ENCODE peak calls at places on chromosomes 1 and 21, in seven cellular contexts. One of them, this sample, is unnamed. For H3K4me1, the result is how much of the 10 kb centered on the place peaks cover.

GRCh38 chr1:172356620-172357019 is 63.9 kb upstream of the C1orf105 start:
- DNase-seq in A549: peak
- DNase-seq in neural progenitor cell: no peak
- DNase-seq in IMR-90: peak
- DNase-seq in SJSA1: peak
- DNase-seq in colonic mucosa: peak
- DNase-seq in tibial artery: no peak
- DNase-seq in this sample: no peak

GRCh38 chr1:242056988-242057744 is 58.3 kb upstream of the MAP1LC3C start:
- DNase-seq in A549: no peak
- DNase-seq in neural progenitor cell: no peak
- DNase-seq in IMR-90: no peak
- DNase-seq in SJSA1: no peak
- DNase-seq in colonic mucosa: no peak
- DNase-seq in tibial artery: no peak
- DNase-seq in this sample: no peak

GRCh38 chr1:94522304-94522703 is 19.3 kb downstream of the F3 start:
- DNase-seq in A549: peak
- DNase-seq in neural progenitor cell: peak
- DNase-seq in IMR-90: peak
- DNase-seq in SJSA1: no peak
- DNase-seq in colonic mucosa: peak
- DNase-seq in tibial artery: no peak
- DNase-seq in this sample: no peak

GRCh38 chr1:205294175-205294913 is 27.2 kb downstream of the NUAK2 start:
- DNase-seq in A549: peak
- DNase-seq in neural progenitor cell: peak
- DNase-seq in IMR-90: peak
- DNase-seq in SJSA1: peak
- DNase-seq in colonic mucosa: no peak
- DNase-seq in tibial artery: no peak
- DNase-seq in this sample: no peak

GRCh38 chr1:68228833-68229232 is 3.5 kb downstream of the WLS start:
- DNase-seq in A549: no peak
- DNase-seq in neural progenitor cell: peak
- DNase-seq in IMR-90: peak
- DNase-seq in SJSA1: no peak
- DNase-seq in colonic mucosa: no peak
- DNase-seq in tibial artery: no peak
- DNase-seq in this sample: no peak

GRCh38 chr21:14259669-14260458 is 43.9 kb downstream of the RBM11 start:
- DNase-seq in A549: peak
- DNase-seq in neural progenitor cell: peak
- DNase-seq in IMR-90: peak
- DNase-seq in SJSA1: no peak
- DNase-seq in colonic mucosa: peak
- DNase-seq in tibial artery: no peak
- DNase-seq in this sample: no peak

GRCh38 chr1:234827181-234827580 is 217.2 kb upstream of the IRF2BP2 start:
- DNase-seq in A549: no peak
- DNase-seq in neural progenitor cell: no peak
- DNase-seq in IMR-90: no peak
- DNase-seq in SJSA1: no peak
- DNase-seq in colonic mucosa: no peak
- DNase-seq in tibial artery: no peak
- DNase-seq in this sample: no peak

GRCh38 chr1:245060684-245061374 is 94.0 kb upstream of the KIF26B start:
- DNase-seq in A549: peak
- DNase-seq in neural progenitor cell: no peak
- DNase-seq in IMR-90: peak
- DNase-seq in SJSA1: no peak
- DNase-seq in colonic mucosa: peak
- DNase-seq in tibial artery: no peak
- DNase-seq in this sample: no peak

GRCh38 chr1:42962641-42963377 is 4.1 kb upstream of the SLC2A1 start:
- DNase-seq in A549: peak
- DNase-seq in neural progenitor cell: peak
- DNase-seq in IMR-90: peak
- DNase-seq in SJSA1: peak
- DNase-seq in colonic mucosa: peak
- DNase-seq in tibial artery: peak
- DNase-seq in this sample: peak

GRCh38 chr1:247209306-247209900 is 37.6 kb upstream of the ZNF124 start:
- DNase-seq in A549: no peak
- DNase-seq in neural progenitor cell: no peak
- DNase-seq in IMR-90: peak
- DNase-seq in SJSA1: no peak
- DNase-seq in colonic mucosa: no peak
- DNase-seq in tibial artery: no peak
- DNase-seq in this sample: no peak

GRCh38 chr1:185309566-185309965 is 7.5 kb downstream of the IVNS1ABP start:
- DNase-seq in A549: no peak
- DNase-seq in neural progenitor cell: no peak
- DNase-seq in IMR-90: no peak
- DNase-seq in SJSA1: no peak
- DNase-seq in colonic mucosa: no peak
- DNase-seq in tibial artery: no peak
- DNase-seq in this sample: no peak

DNA sequence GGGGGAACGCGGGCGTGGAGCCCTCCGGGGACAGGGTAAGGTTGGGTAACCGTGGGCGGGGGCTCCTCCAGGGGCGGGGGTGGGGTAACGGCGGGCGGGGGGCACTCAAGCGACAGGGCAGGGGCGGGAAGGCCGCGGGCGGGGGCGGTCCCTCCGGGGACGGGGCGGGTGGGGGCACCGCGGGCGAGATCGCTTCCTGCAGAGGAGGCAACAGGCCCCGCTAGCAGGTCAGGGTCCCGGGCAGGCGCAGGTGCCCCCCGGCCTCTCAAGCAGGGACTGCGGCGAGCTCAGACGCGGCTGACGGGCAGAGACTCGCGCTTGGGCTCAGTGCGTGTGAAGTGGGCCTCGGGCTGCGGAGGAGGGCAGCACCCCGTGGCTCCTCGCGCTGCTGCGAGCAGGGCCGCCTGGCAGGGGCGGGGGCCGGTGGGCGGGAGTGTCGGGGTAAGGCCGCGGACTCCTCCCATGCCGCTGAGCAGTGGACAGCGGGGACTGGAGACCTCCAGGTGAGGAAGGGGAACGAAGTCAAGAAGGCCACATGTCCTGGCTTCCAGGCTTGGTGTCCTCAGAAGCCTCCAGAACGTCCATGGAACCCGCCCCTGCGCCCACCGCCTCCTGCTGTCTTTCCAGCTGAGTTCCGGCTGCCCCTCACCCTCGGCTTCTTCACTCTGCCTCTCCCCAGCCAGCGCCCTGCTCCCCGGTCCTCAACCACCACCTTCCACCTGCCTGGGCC is 627 bp upstream of the GNB1 start:
- DNase-seq in A549: no peak
- DNase-seq in neural progenitor cell: peak
- DNase-seq in IMR-90: peak
- DNase-seq in SJSA1: peak
- DNase-seq in colonic mucosa: peak
- DNase-seq in tibial artery: peak
- DNase-seq in this sample: peak
- H3K27ac ChIP-seq in A549: peak
- H3K27ac ChIP-seq in neural progenitor cell: no peak
- H3K27ac ChIP-seq in IMR-90: peak
- H3K27ac ChIP-seq in SJSA1: peak
- H3K27ac ChIP-seq in colonic mucosa: peak
- H3K27ac ChIP-seq in tibial artery: peak
- H3K27ac ChIP-seq in this sample: peak

GRCh38 chr1:232953176-232953524 is 2.7 kb downstream of the NTPCR start:
- DNase-seq in A549: no peak
- DNase-seq in neural progenitor cell: no peak
- DNase-seq in IMR-90: no peak
- DNase-seq in SJSA1: no peak
- DNase-seq in colonic mucosa: no peak
- DNase-seq in tibial artery: no peak
- DNase-seq in this sample: no peak

GRCh38 chr1:232952514-232953175 is 2.2 kb downstream of the NTPCR start:
- DNase-seq in A549: peak
- DNase-seq in neural progenitor cell: peak
- DNase-seq in IMR-90: peak
- DNase-seq in SJSA1: peak
- DNase-seq in colonic mucosa: peak
- DNase-seq in tibial artery: no peak
- DNase-seq in this sample: no peak

GRCh38 chr1:232958067-232958466 is 7.7 kb downstream of the NTPCR start:
- DNase-seq in A549: no peak
- DNase-seq in neural progenitor cell: no peak
- DNase-seq in IMR-90: no peak
- DNase-seq in SJSA1: no peak
- DNase-seq in colonic mucosa: no peak
- DNase-seq in tibial artery: no peak
- DNase-seq in this sample: no peak

GRCh38 chr1:232951605-232952004 is 1.2 kb downstream of the NTPCR start:
- DNase-seq in A549: no peak
- DNase-seq in neural progenitor cell: no peak
- DNase-seq in IMR-90: no peak
- DNase-seq in SJSA1: no peak
- DNase-seq in colonic mucosa: no peak
- DNase-seq in tibial artery: no peak
- DNase-seq in this sample: no peak

DNA sequence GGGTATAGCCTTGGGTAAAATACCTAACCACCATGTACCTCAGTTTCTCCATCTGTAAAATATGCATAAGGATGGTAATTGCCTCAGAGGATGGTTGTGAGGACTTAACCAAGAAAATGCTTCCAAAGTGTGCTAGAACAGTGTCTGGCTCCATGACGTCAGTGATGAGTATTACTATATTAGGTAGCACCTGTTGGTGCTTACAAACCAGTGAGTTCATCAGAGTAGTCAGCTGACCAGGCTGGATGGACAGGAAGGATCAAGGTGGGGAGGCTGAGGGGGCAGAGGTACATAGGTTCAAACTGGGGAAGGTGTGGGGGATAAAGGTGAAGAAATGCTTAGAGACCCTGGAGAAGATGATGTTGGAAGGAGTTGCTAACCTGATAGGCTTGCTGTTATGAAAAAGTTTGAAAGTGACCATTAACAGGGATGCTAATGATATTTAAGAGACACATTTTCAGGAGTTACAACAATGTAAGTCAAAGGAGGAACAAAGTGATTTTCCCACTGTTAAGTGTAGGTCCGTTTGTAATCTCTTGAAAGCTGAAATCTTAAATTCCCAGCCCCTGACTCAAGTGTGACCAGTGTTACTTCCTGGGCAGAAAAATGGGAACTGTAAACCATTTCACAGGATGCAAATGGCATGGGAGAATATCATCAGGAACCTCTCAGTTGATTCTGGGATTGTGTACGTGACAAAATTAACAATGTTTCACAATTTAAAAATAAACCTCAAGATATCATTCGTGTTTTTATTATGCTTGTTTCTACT is 4.4 kb downstream of the NTPCR start:
- DNase-seq in A549: no peak
- DNase-seq in neural progenitor cell: no peak
- DNase-seq in IMR-90: peak
- DNase-seq in SJSA1: no peak
- DNase-seq in colonic mucosa: no peak
- DNase-seq in tibial artery: no peak
- DNase-seq in this sample: no peak
- H3K4me1 ChIP-seq in A549: under half
- H3K4me1 ChIP-seq in neural progenitor cell: under half
- H3K4me1 ChIP-seq in IMR-90: under half
- H3K4me1 ChIP-seq in SJSA1: under half
- H3K4me1 ChIP-seq in colonic mucosa: under half
- H3K4me1 ChIP-seq in tibial artery: under half
- H3K4me1 ChIP-seq in this sample: under half

GRCh38 chr21:26117324-26117971 is 53.1 kb downstream of the APP start:
- DNase-seq in A549: no peak
- DNase-seq in neural progenitor cell: no peak
- DNase-seq in IMR-90: no peak
- DNase-seq in SJSA1: no peak
- DNase-seq in colonic mucosa: no peak
- DNase-seq in tibial artery: no peak
- DNase-seq in this sample: no peak

GRCh38 chr21:26115346-26115745 is 55.2 kb downstream of the APP start:
- DNase-seq in A549: peak
- DNase-seq in neural progenitor cell: no peak
- DNase-seq in IMR-90: no peak
- DNase-seq in SJSA1: no peak
- DNase-seq in colonic mucosa: no peak
- DNase-seq in tibial artery: no peak
- DNase-seq in this sample: no peak

GRCh38 chr21:26117972-26118367 is 52.6 kb downstream of the APP start:
- DNase-seq in A549: no peak
- DNase-seq in neural progenitor cell: no peak
- DNase-seq in IMR-90: no peak
- DNase-seq in SJSA1: no peak
- DNase-seq in colonic mucosa: no peak
- DNase-seq in tibial artery: no peak
- DNase-seq in this sample: no peak

GRCh38 chr21:26116456-26117011 is 54.0 kb downstream of the APP start:
- DNase-seq in A549: no peak
- DNase-seq in neural progenitor cell: no peak
- DNase-seq in IMR-90: peak
- DNase-seq in SJSA1: no peak
- DNase-seq in colonic mucosa: no peak
- DNase-seq in tibial artery: no peak
- DNase-seq in this sample: no peak

DNA sequence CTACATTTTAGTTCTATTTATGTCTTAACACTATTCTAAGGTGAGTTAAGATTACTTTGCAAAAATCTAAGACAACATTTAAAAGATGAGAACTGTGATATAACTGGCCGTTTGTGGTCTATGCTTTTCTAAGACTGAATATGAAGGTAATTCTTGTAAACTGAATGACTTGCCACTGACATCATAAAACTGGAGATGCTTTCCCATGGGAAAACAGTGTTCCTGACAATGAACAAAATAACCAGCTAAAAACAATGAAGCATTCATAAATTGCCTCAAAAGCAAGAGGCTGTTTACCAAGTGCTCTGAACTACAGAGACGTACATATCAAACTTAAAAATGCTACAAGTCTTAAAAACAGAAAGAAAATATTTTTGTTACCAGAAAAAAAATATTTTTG is 54.7 kb downstream of the APP start:
- DNase-seq in A549: peak
- DNase-seq in neural progenitor cell: no peak
- DNase-seq in IMR-90: peak
- DNase-seq in SJSA1: no peak
- DNase-seq in colonic mucosa: no peak
- DNase-seq in tibial artery: no peak
- DNase-seq in this sample: no peak
- H3K27ac ChIP-seq in A549: no peak
- H3K27ac ChIP-seq in neural progenitor cell: no peak
- H3K27ac ChIP-seq in IMR-90: no peak
- H3K27ac ChIP-seq in SJSA1: peak
- H3K27ac ChIP-seq in colonic mucosa: no peak
- H3K27ac ChIP-seq in tibial artery: peak
- H3K27ac ChIP-seq in this sample: no peak

DNA sequence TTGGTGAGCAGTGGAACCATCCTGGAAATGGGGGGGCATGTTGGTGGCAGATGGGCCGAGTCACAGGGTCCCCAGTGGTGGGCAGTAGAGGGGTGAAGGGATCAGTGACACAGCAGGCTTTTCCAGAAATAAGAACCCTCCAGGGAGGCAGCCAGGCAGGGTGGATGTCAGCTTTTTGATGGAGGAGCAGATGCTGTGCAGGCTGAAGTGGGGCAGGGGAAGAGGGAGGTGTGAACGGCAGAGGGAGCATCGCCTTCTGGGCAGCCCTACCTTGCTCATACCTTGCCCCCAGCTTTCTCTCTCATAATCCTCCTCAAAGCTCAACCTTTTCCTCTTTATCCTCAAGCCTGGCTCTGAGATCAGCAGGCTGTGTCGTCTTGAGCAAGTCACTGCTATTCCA is 131.8 kb upstream of the IPO9 start:
- DNase-seq in A549: no peak
- DNase-seq in neural progenitor cell: no peak
- DNase-seq in IMR-90: no peak
- DNase-seq in SJSA1: no peak
- DNase-seq in colonic mucosa: no peak
- DNase-seq in tibial artery: no peak
- DNase-seq in this sample: peak
- H3K4me1 ChIP-seq in A549: under half
- H3K4me1 ChIP-seq in neural progenitor cell: under half
- H3K4me1 ChIP-seq in IMR-90: under half
- H3K4me1 ChIP-seq in SJSA1: under half
- H3K4me1 ChIP-seq in colonic mucosa: under half
- H3K4me1 ChIP-seq in tibial artery: under half
- H3K4me1 ChIP-seq in this sample: under half